ENCODE peak calls at places on chromosomes 3 and 15, in ten cellular contexts. R is uterus, Z is adrenal gland, O is suprapubic skin, B is glutamatergic neuron, U is WTC11, W is A549, S is lower leg skin, J is foreskin fibroblast, I is H9. D is an unnamed sample.

GRCh38 chr3:159892171-159892791 is 96.4 kb upstream of the IL12A start:
- DNase-seq in R (no peak), Z (no peak), O (no peak), B (no peak), U (no peak), W (no peak), S (no peak), J (no peak), I (no peak), D (no peak)

GRCh38 chr3:113166719-113167492 is 44.5 kb upstream of the BOC start:
- DNase-seq in R (peak; percentile 75), Z (no peak), O (peak; percentile 73), B (no peak), U (peak; percentile 35), W (no peak), S (no peak), J (peak; percentile 64), I (peak; percentile 57), D (no peak)

GRCh38 chr3:38907426-38907825 is 91.4 kb upstream of the SCN10A start:
- DNase-seq in R (no peak), Z (no peak), O (no peak), B (no peak), U (no peak), W (no peak), S (no peak), J (peak; percentile 6), I (no peak), D (no peak)

GRCh38 chr15:32799904-32800535 is 82.2 kb downstream of the GREM1 start:
- DNase-seq in R (no peak), Z (no peak), O (no peak), B (no peak), U (no peak), W (no peak), S (no peak), J (no peak), I (no peak), D (no peak)

GRCh38 chr3:65551945-65552344 is 486.8 kb downstream of the MAGI1 start:
- DNase-seq in R (no peak), Z (no peak), O (no peak), B (no peak), U (no peak), W (no peak), S (no peak), J (no peak), I (no peak), D (no peak)

GRCh38 chr3:46296826-46297225 is 54.6 kb downstream of the CCR3 start:
- DNase-seq in R (no peak), Z (no peak), O (no peak), B (no peak), U (no peak), W (no peak), S (no peak), J (no peak), I (no peak), D (no peak)

GRCh38 chr3:30162579-30162978 is 443.8 kb upstream of the TGFBR2 start:
- DNase-seq in R (no peak), Z (no peak), O (no peak), B (no peak), U (no peak), W (no peak), S (no peak), J (peak; percentile 90), I (no peak), D (no peak)

GRCh38 chr3:14441920-14442300 is 39.5 kb downstream of the SLC6A6 start:
- DNase-seq in R (no peak), Z (no peak), O (no peak), B (no peak), U (no peak), W (no peak), S (no peak), J (no peak), I (no peak), D (no peak)

GRCh38 chr3:189144645-189145044 is 27.1 kb upstream of the TPRG1 start:
- DNase-seq in R (no peak), Z (no peak), O (no peak), B (no peak), U (no peak), W (no peak), S (peak; percentile 31), J (peak; percentile 3), I (no peak), D (no peak)

GRCh38 chr3:114377426-114377825 is 83.6 kb downstream of the TIGIT start:
- DNase-seq in R (no peak), Z (no peak), O (no peak), B (no peak), U (no peak), W (no peak), S (no peak), J (no peak), I (no peak), D (no peak)

GRCh38 chr3:187802928-187803259 is 57.6 kb upstream of the BCL6 start:
- DNase-seq in R (no peak), Z (no peak), O (no peak), B (no peak), U (no peak), W (no peak), S (no peak), J (no peak), I (no peak), D (no peak)

GRCh38 chr3:187801152-187801551 is 55.9 kb upstream of the BCL6 start:
- DNase-seq in R (no peak), Z (no peak), O (no peak), B (no peak), U (no peak), W (no peak), S (no peak), J (no peak), I (no peak), D (no peak)

GRCh38 chr3:187799942-187800637 is 54.8 kb upstream of the BCL6 start:
- DNase-seq in R (no peak), Z (no peak), O (no peak), B (no peak), U (no peak), W (no peak), S (no peak), J (no peak), I (no peak), D (no peak)

GRCh38 chr3:187804120-187805106 is 59.1 kb upstream of the BCL6 start:
- DNase-seq in R (no peak), Z (no peak), O (no peak), B (no peak), U (no peak), W (no peak), S (no peak), J (no peak), I (no peak), D (no peak)

DNA sequence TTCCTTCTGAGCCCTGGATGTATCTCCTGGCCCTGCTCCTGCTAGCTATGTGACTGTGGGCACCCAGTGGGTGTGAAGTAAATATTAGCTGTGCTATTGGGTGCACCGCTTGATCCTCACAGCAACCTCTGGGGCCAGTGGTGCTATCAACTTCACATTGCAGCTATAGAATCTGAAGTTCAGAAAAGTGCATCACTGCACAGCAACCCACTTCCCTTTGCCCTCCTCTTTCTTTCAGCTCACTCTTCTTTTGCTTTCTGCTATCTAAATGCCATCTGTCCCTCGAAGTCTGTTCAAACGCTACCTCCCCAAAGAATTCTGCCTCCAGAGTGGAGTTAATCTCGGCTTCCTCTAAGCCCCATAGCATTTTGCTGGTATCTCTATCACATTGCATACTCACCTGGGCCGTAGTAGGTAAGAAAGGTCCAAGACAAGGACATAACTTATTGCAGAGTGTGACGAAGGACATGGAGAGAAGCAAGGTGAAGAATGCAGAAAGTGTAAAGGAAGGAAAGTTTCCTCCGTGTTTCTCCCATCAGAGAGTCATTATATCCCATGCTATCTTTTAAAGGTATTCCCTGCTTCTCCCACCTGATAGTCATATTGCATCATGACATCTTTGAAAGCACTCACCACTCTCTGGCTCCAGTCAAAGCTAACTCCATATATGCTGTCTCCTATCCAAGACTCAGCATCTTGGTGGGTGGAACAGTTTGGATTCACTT is 57.1 kb upstream of the BCL6 start:
- DNase-seq in R (no peak), Z (no peak), O (no peak), B (no peak), U (no peak), W (no peak), S (no peak), J (no peak), I (no peak), D (no peak)
- TF ChIP-seq CTCF in R (no peak), Z (no peak), O (no peak), B (no peak), U (no peak), W (no peak), S (no peak), J (no peak), I (no peak), D (no peak)

DNA sequence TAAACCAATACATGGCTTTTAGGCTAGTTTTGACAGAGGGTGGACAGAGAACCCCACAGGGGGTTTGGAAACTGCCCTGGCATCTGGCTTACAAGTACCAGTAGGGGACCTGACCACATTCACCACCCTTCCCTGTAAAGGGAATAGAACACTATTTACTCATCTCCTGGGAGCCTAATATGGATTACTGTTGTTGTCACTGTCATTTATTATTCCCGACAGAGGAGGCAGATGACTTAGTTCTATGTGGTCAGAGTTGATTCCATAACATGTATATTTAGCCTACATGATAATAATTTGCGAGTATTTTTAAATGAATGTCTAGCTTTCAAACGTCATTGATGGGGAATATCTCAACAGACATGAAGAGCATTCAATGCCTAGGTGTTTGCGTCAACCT is 15.9 kb downstream of the ZBTB38 start:
- DNase-seq in R (no peak), Z (no peak), O (no peak), B (no peak), U (no peak), W (no peak), S (no peak), J (no peak), I (no peak), D (no peak)
- TF ChIP-seq CTCF in R (no peak), Z (no peak), O (no peak), B (no peak), U (no peak), W (no peak), S (no peak), J (no peak), I (no peak), D (no peak)

GRCh38 chr15:71800835-71801745 is 9.3 kb upstream of the NR2E3 start:
- DNase-seq in R (no peak), Z (peak; percentile 34), O (no peak), B (no peak), U (peak; percentile 46), W (peak; percentile 91), S (peak; percentile 28), J (peak; percentile 87), I (no peak), D (no peak)
- TF ChIP-seq CTCF in R (peak; percentile 93), Z (peak; percentile 93), O (peak; percentile 79), B (peak; percentile 88), U (peak; percentile 82), W (peak; percentile 98), S (no peak), J (peak; percentile 71), I (peak; percentile 89), D (peak; percentile 87)

DNA sequence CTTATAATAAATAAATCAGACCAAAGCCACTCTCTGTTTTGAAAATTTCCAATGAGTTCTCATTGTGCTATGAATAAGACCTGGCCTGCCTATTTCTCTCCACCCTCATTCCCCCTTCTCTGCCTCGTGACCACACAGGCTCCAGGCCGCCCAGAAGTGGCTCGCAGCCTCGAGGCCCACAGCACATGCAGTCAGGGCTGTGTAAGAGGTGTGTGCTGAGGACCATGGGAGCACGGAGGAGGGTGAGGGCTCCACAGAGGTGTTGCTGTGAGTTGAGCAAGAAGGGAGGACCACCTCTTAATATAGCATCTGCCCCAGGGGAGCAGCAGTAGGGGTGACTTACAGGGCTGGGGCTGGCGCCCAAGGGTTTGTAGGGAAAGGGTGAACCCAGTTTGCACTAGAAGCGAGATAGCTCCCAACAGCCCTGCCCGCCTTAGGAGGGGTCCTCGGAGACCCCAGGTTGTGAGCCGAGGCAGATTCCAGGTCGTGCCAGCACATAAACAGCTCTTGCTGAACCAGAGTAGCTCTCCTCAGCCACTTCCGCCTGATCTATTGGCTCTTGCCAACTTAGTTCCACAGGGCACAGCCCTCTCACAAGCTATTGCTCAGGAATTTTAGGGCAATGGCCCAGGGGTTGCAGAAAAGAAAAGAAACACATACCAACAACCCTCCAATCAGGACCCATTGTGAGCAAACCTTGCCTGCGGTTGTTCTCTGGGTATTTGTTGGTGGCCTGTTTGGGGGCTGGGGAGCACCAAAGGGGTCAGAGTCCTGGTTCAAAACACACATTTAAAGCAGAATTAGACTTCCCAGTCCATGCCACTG is 117.7 kb downstream of the MYLK start:
- DNase-seq in R (no peak), Z (no peak), O (no peak), B (no peak), U (no peak), W (no peak), S (no peak), J (no peak), I (no peak), D (no peak)
- TF ChIP-seq CTCF in R (no peak), Z (no peak), O (no peak), B (no peak), U (no peak), W (no peak), S (no peak), J (no peak), I (no peak), D (no peak)